ENCODE peak calls at places on chromosome 4, in five cellular contexts. F is foreskin fibroblast; S is stimulated activated naive B cell treated with anti-CD40 and anti-IgM and Interleukin-4, amounts not matched to agents 10 μg/mL and 1 μg/mL and 100 μg/mL, for 72 hours; X is fibroblast of mammary gland; I is endothelial cell of umbilical vein. O is an unnamed sample.
A peak's percentile ranks its signal among the peaks of the same experiment; 100 is the strongest.

GRCh38 chr4:82770607-82771006 is 28.0 kb downstream of the SCD5 start:
- DNase-seq in S (no peak), X (no peak), F (no peak), I (no peak), O (no peak)

GRCh38 chr4:56641494-56642051 is 39.5 kb downstream of the HOPX start:
- DNase-seq in X (peak; percentile 97), I (peak; percentile 87), S (no peak), F (peak; percentile 88), O (no peak)

GRCh38 chr4:5385741-5386251 is 322.6 kb downstream of the EVC2 start:
- DNase-seq in S (no peak), I (no peak), X (no peak), F (no peak), O (no peak)

GRCh38 chr4:7759221-7759620 is 180.4 kb downstream of the AFAP1 start:
- DNase-seq in F (no peak), X (no peak), S (no peak), I (no peak), O (no peak)

GRCh38 chr4:28827866-28828265 is 1892.3 kb upstream of the PCDH7 start:
- DNase-seq in S (no peak), I (no peak), F (no peak), X (no peak), O (no peak)

GRCh38 chr4:7909463-7909862 is 30.2 kb downstream of the AFAP1 start:
- DNase-seq in I (no peak), X (no peak), F (peak; percentile 47), S (no peak), O (no peak)

GRCh38 chr4:152162331-152162697 is 373.6 kb downstream of the FBXW7 start:
- DNase-seq in F (peak; percentile 5), X (no peak), I (no peak), S (no peak), O (no peak)

GRCh38 chr4:121146530-121146929 is 17.6 kb downstream of the TNIP3 start:
- DNase-seq in X (no peak), S (no peak), I (no peak), F (no peak), O (no peak)

GRCh38 chr4:162645381-162645780 is 481.6 kb upstream of the FSTL5 start:
- DNase-seq in F (no peak), S (no peak), X (no peak), I (no peak), O (no peak)

GRCh38 chr4:99504804-99505502 is 5.9 kb upstream of the C4orf17 start:
- DNase-seq in I (no peak), F (no peak), S (no peak), X (no peak), O (no peak)

GRCh38 chr4:98566491-98567008 is 91.9 kb downstream of the TSPAN5 start:
- DNase-seq in I (no peak), X (peak; percentile 49), S (no peak), F (peak; percentile 78), O (no peak)

GRCh38 chr4:82422616-82423015 is 7.6 kb downstream of the HNRNPDL start:
- DNase-seq in F (no peak), S (no peak), X (no peak), I (no peak), O (no peak)

GRCh38 chr4:61500883-61501282 is 300.8 kb downstream of the ADGRL3 start:
- DNase-seq in X (peak; percentile 22), F (peak; percentile 24), S (no peak), I (no peak), O (no peak)

GRCh38 chr4:142265536-142265935 is 580.6 kb downstream of the INPP4B start:
- DNase-seq in S (no peak), I (peak; percentile 70), F (peak; percentile 71), X (peak; percentile 81), O (no peak)

GRCh38 chr4:173529505-173530325 is at the start of gene HAND2:
- DNase-seq in I (no peak), F (peak; percentile 93), X (peak; percentile 90), S (no peak), O (no peak)

GRCh38 chr4:118313098-118313497 is 39.7 kb downstream of the PRSS12 start:
- DNase-seq in F (peak; percentile 59), X (no peak), S (no peak), I (no peak), O (no peak)

GRCh38 chr4:11416767-11417113 is 12.0 kb downstream of the HS3ST1 start:
- DNase-seq in S (no peak), F (no peak), I (no peak), X (no peak), O (no peak)

GRCh38 chr4:26576171-26576829 is 7.6 kb upstream of the TBC1D19 start:
- DNase-seq in I (no peak), X (peak; percentile 76), F (peak; percentile 69), S (no peak), O (no peak)

GRCh38 chr4:6154875-6155274 is 45.5 kb downstream of the JAKMIP1 start:
- DNase-seq in S (no peak), F (no peak), X (no peak), I (no peak), O (no peak)

GRCh38 chr4:176635372-176636261 is 157.1 kb downstream of the VEGFC start:
- DNase-seq in I (peak; percentile 68), S (no peak), F (peak; percentile 77), X (peak; percentile 98), O (no peak)

GRCh38 chr4:141647982-141648381 is 11.6 kb downstream of the IL15 start:
- DNase-seq in I (no peak), F (no peak), S (no peak), X (no peak), O (no peak)

GRCh38 chr4:25358515-25359275 is 18.4 kb upstream of the ANAPC4 start:
- DNase-seq in X (no peak), F (no peak), S (no peak), I (no peak), O (no peak)

GRCh38 chr4:76665139-76665538 is 230.1 kb downstream of the SHROOM3 start:
- DNase-seq in X (peak; percentile 33), F (peak; percentile 67), S (no peak), I (no peak), O (no peak)

GRCh38 chr4:1193206-1194027 is 21.0 kb upstream of the SPON2 start:
- DNase-seq in I (no peak), F (no peak), S (peak; percentile 0), X (no peak), O (no peak)

GRCh38 chr4:129999156-129999555 is 903.2 kb downstream of the C4orf33 start:
- DNase-seq in S (no peak), F (no peak), I (no peak), X (no peak), O (no peak)

GRCh38 chr4:3646280-3646679 is 114.1 kb upstream of the LRPAP1 start:
- DNase-seq in F (no peak), I (no peak), S (no peak), X (no peak), O (no peak)

GRCh38 chr4:152997235-152997735 is 61.2 kb downstream of the FHDC1 start:
- DNase-seq in F (no peak), I (no peak), S (no peak), X (no peak), O (no peak)

GRCh38 chr4:99104153-99104552 is 15.6 kb upstream of the ADH5 start:
- DNase-seq in X (no peak), I (no peak), F (no peak), S (no peak), O (no peak)

GRCh38 chr4:3851211-3851610 is 85.0 kb downstream of the ADRA2C start:
- DNase-seq in F (peak; percentile 83), S (no peak), I (no peak), X (peak; percentile 41), O (no peak)

GRCh38 chr4:2789801-2790582 is 2.9 kb upstream of the SH3BP2 start:
- DNase-seq in I (no peak), F (no peak), S (no peak), X (no peak), O (no peak)

GRCh38 chr4:101264993-101265815 is 82.1 kb downstream of the PPP3CA start:
- DNase-seq in S (no peak), F (no peak), I (no peak), X (no peak), O (no peak)

GRCh38 chr4:139740531-139741041 is 75.0 kb downstream of the MGST2 start:
- DNase-seq in S (no peak), I (peak; percentile 92), F (peak; percentile 91), X (peak; percentile 95), O (peak; percentile 96)

GRCh38 chr4:132218406-132218805 is 930.7 kb upstream of the PCDH10 start:
- DNase-seq in I (no peak), S (no peak), X (no peak), F (peak; percentile 2), O (no peak)

GRCh38 chr4:165814256-165815010 is 58.6 kb upstream of the TLL1 start:
- DNase-seq in X (peak; percentile 65), S (no peak), I (peak; percentile 21), F (peak; percentile 12), O (no peak)

GRCh38 chr4:17708992-17709759 is 72.2 kb downstream of the FAM184B start:
- DNase-seq in X (no peak), I (no peak), S (no peak), F (no peak), O (no peak)

GRCh38 chr4:7705062-7705461 is 234.6 kb downstream of the AFAP1 start:
- DNase-seq in X (peak; percentile 21), S (no peak), I (no peak), F (no peak), O (no peak)

GRCh38 chr4:113809313-113809712 is 47.8 kb upstream of the CAMK2D start:
- DNase-seq in F (peak; percentile 68), X (peak; percentile 15), I (no peak), S (no peak), O (no peak)